ENCODE peak calls at places on chromosomes 13 and 19, in four cellular contexts. R is left colon, N is HT-29, P is anterior cingulate cortex. A is an unnamed sample.

GRCh38 chr19:18226956-18227780 is 930 bp upstream of the PDE4C start:
- DNase-seq in R (no peak), N (no peak), P (no peak), A (no peak)

GRCh38 chr13:51417716-51418115 is 35.1 kb downstream of the INTS6 start:
- DNase-seq in R (no peak), N (no peak), P (no peak), A (no peak)

GRCh38 chr19:45125975-45126493 is 33.1 kb downstream of the PPP1R37 start:
- DNase-seq in R (peak), N (peak), P (peak), A (no peak)

GRCh38 chr19:56084835-56085536 is 36.1 kb downstream of the ZNF787 start:
- DNase-seq in R (no peak), N (no peak), P (no peak), A (no peak)

GRCh38 chr19:48962029-48962848 is 2.9 kb upstream of the FTL start:
- DNase-seq in R (peak), N (peak), P (no peak), A (no peak)

GRCh38 chr19:12194827-12195500 is 32.1 kb downstream of the ZNF136 start:
- DNase-seq in R (peak), N (no peak), P (peak), A (no peak)

GRCh38 chr13:97273341-97273831 is 51.3 kb downstream of the MBNL2 start:
- DNase-seq in R (no peak), N (no peak), P (no peak), A (peak)

GRCh38 chr13:41259875-41260501 is 3.4 kb downstream of the MTRF1 start:
- DNase-seq in R (no peak), N (no peak), P (no peak), A (no peak)

GRCh38 chr13:35767256-35767981 is 290.9 kb upstream of the MAB21L1 start:
- DNase-seq in R (no peak), N (no peak), P (no peak), A (peak)

GRCh38 chr13:39688699-39689405 is 33.4 kb downstream of the COG6 start:
- DNase-seq in R (no peak), N (no peak), P (no peak), A (no peak)

GRCh38 chr19:752652-753517 is 2.0 kb downstream of the MISP start:
- DNase-seq in R (peak), N (peak), P (no peak), A (no peak)

GRCh38 chr13:44436589-44437337 is 63.1 kb downstream of the SERP2 start:
- DNase-seq in R (peak), N (peak), P (peak), A (peak)

GRCh38 chr19:48341006-48341405 is 15.7 kb downstream of the EMP3 start:
- DNase-seq in R (no peak), N (no peak), P (peak), A (peak)

GRCh38 chr19:5046339-5047039 is 77.6 kb downstream of the KDM4B start:
- DNase-seq in R (peak), N (peak), P (no peak), A (peak)

GRCh38 chr19:46955813-46956371 is 63.7 kb upstream of the NPAS1 start:
- DNase-seq in R (no peak), N (no peak), P (no peak), A (no peak)

GRCh38 chr13:30752201-30752797 is 17.0 kb downstream of the ALOX5AP start:
- DNase-seq in R (no peak), N (no peak), P (no peak), A (no peak)

GRCh38 chr13:99661791-99662190 is 160.5 kb downstream of the TM9SF2 start:
- DNase-seq in R (no peak), N (no peak), P (no peak), A (peak)

GRCh38 chr19:35609881-35610353 is 2.6 kb upstream of the HAUS5 start:
- DNase-seq in R (no peak), N (no peak), P (no peak), A (no peak)

GRCh38 chr13:25186187-25186586 is 14.1 kb upstream of the AMER2 start:
- DNase-seq in R (no peak), N (no peak), P (no peak), A (no peak)

GRCh38 chr13:104315606-104316005 is 1249.4 kb upstream of the SLC10A2 start:
- DNase-seq in R (no peak), N (peak), P (no peak), A (no peak)

GRCh38 chr19:30222993-30223865 is 149.0 kb upstream of the ZNF536 start:
- DNase-seq in R (no peak), N (no peak), P (peak), A (no peak)

GRCh38 chr13:101258071-101258470 is 158.2 kb downstream of the NALCN start:
- DNase-seq in R (no peak), N (peak), P (no peak), A (no peak)

GRCh38 chr13:37595162-37595561 is 3.4 kb downstream of the POSTN start:
- DNase-seq in R (no peak), N (no peak), P (no peak), A (no peak)

GRCh38 chr19:18507021-18507726 is 14.7 kb downstream of the ELL start:
- DNase-seq in R (peak), N (no peak), P (no peak), A (no peak)

GRCh38 chr13:39779337-39780270 is 124.1 kb downstream of the COG6 start:
- DNase-seq in R (no peak), N (no peak), P (no peak), A (no peak)

GRCh38 chr19:12521996-12522395 is 29.3 kb downstream of the ZNF564 start:
- DNase-seq in R (no peak), N (no peak), P (no peak), A (no peak)

GRCh38 chr13:103187621-103188020 is 121.4 kb upstream of the SLC10A2 start:
- DNase-seq in R (no peak), N (peak), P (no peak), A (no peak)

GRCh38 chr19:50759886-50760285 is 10.4 kb upstream of the GPR32 start:
- DNase-seq in R (no peak), N (peak), P (no peak), A (peak)

GRCh38 chr13:109151696-109152095 is 522.3 kb downstream of the MYO16 start:
- DNase-seq in R (no peak), N (no peak), P (no peak), A (no peak)

GRCh38 chr19:38452430-38453366 is 19.2 kb downstream of the RYR1 start:
- DNase-seq in R (no peak), N (peak), P (no peak), A (no peak)

GRCh38 chr13:40786568-40786996 is 2.8 kb upstream of the SLC25A15 start:
- DNase-seq in R (no peak), N (no peak), P (no peak), A (no peak)

GRCh38 chr13:31072041-31072440 is 89.7 kb downstream of the HSPH1 start:
- DNase-seq in R (no peak), N (no peak), P (no peak), A (no peak)

GRCh38 chr19:53057904-53058579 is 13.5 kb downstream of the ERVV-2 start:
- DNase-seq in R (no peak), N (no peak), P (no peak), A (no peak)

GRCh38 chr13:113448885-113449692 is 4.2 kb downstream of the ADPRHL1 start:
- DNase-seq in R (peak), N (peak), P (no peak), A (no peak)

GRCh38 chr13:20474515-20474914 is 51.1 kb downstream of the CRYL1 start:
- DNase-seq in R (no peak), N (no peak), P (no peak), A (no peak)